ENCODE peak calls at places on chromosomes 5 and 9, in nine cellular contexts. One of them, this sample, is unnamed.

GRCh38 chr9:97990259-97990658 is 7.1 kb downstream of the ANP32B start:
- DNase-seq in GM13976: no peak
- DNase-seq in non-pigmented ciliary epithelial cell: peak
- DNase-seq in EL: peak
- DNase-seq in putamen: no peak
- DNase-seq in effector memory CD8-positive, alpha-beta T cell: no peak
- DNase-seq in KBM-7: no peak
- DNase-seq in HEK293T: no peak
- DNase-seq in DMS153: no peak
- DNase-seq in this sample: peak

GRCh38 chr9:75993434-75993833 is 103.0 kb downstream of the PCSK5 start:
- DNase-seq in HEK293T: no peak
- DNase-seq in DMS153: no peak
- DNase-seq in non-pigmented ciliary epithelial cell: peak
- DNase-seq in GM13976: no peak
- DNase-seq in effector memory CD8-positive, alpha-beta T cell: no peak
- DNase-seq in EL: no peak
- DNase-seq in KBM-7: no peak
- DNase-seq in putamen: no peak
- DNase-seq in this sample: no peak

GRCh38 chr9:30711591-30711990 is 1672.9 kb upstream of the ACO1 start:
- DNase-seq in effector memory CD8-positive, alpha-beta T cell: no peak
- DNase-seq in DMS153: no peak
- DNase-seq in non-pigmented ciliary epithelial cell: no peak
- DNase-seq in putamen: no peak
- DNase-seq in EL: no peak
- DNase-seq in HEK293T: no peak
- DNase-seq in KBM-7: no peak
- DNase-seq in GM13976: no peak
- DNase-seq in this sample: no peak

GRCh38 chr9:123923884-123924283 is 6.0 kb downstream of the DENND1A start:
- DNase-seq in KBM-7: no peak
- DNase-seq in DMS153: no peak
- DNase-seq in EL: no peak
- DNase-seq in putamen: no peak
- DNase-seq in GM13976: no peak
- DNase-seq in non-pigmented ciliary epithelial cell: no peak
- DNase-seq in HEK293T: no peak
- DNase-seq in effector memory CD8-positive, alpha-beta T cell: no peak
- DNase-seq in this sample: no peak

GRCh38 chr5:173187054-173187743 is 42.9 kb downstream of the BNIP1 start:
- DNase-seq in EL: no peak
- DNase-seq in putamen: no peak
- DNase-seq in KBM-7: no peak
- DNase-seq in HEK293T: no peak
- DNase-seq in GM13976: no peak
- DNase-seq in effector memory CD8-positive, alpha-beta T cell: no peak
- DNase-seq in DMS153: no peak
- DNase-seq in non-pigmented ciliary epithelial cell: no peak
- DNase-seq in this sample: no peak

GRCh38 chr5:43007911-43008368 is 32.2 kb downstream of the ANXA2R start:
- DNase-seq in DMS153: peak
- DNase-seq in effector memory CD8-positive, alpha-beta T cell: peak
- DNase-seq in HEK293T: no peak
- DNase-seq in KBM-7: peak
- DNase-seq in putamen: no peak
- DNase-seq in EL: peak
- DNase-seq in GM13976: peak
- DNase-seq in non-pigmented ciliary epithelial cell: no peak
- DNase-seq in this sample: peak

GRCh38 chr5:116084231-116084630 is 594 bp upstream of the COMMD10 start:
- DNase-seq in KBM-7: peak
- DNase-seq in effector memory CD8-positive, alpha-beta T cell: peak
- DNase-seq in GM13976: peak
- DNase-seq in EL: no peak
- DNase-seq in HEK293T: peak
- DNase-seq in non-pigmented ciliary epithelial cell: no peak
- DNase-seq in DMS153: peak
- DNase-seq in putamen: peak
- DNase-seq in this sample: peak

GRCh38 chr5:9209846-9210547 is 335.9 kb downstream of the SEMA5A start:
- DNase-seq in KBM-7: no peak
- DNase-seq in EL: peak
- DNase-seq in GM13976: no peak
- DNase-seq in putamen: no peak
- DNase-seq in DMS153: no peak
- DNase-seq in HEK293T: no peak
- DNase-seq in effector memory CD8-positive, alpha-beta T cell: no peak
- DNase-seq in non-pigmented ciliary epithelial cell: no peak
- DNase-seq in this sample: no peak

GRCh38 chr9:30944233-30944585 is 1440.2 kb upstream of the ACO1 start:
- DNase-seq in EL: no peak
- DNase-seq in effector memory CD8-positive, alpha-beta T cell: no peak
- DNase-seq in KBM-7: no peak
- DNase-seq in DMS153: no peak
- DNase-seq in non-pigmented ciliary epithelial cell: no peak
- DNase-seq in putamen: no peak
- DNase-seq in HEK293T: no peak
- DNase-seq in GM13976: no peak
- DNase-seq in this sample: no peak

This sample was measured in MG63.